ENCODE peak calls at places on chromosomes 11 and 22, in eight cellular contexts. D is stimulated activated naive CD4-positive, alpha-beta T cell; J is foreskin fibroblast; H is lower lobe of right lung; T is stimulated activated CD4-positive, alpha-beta T cell treated with anti-CD3 and anti-CD28 coated beads, Interleukin-1b, Interleukin-23, amount 100 ng/mL, for 1 hour; E is A172; Z is LoVo; I is Ammon's horn. Y is an unnamed sample.

GRCh38 chr11:14638561-14638960 is 5.0 kb upstream of the PDE3B start:
- DNase-seq in D (no peak), J (no peak), H (no peak), T (no peak), E (peak; percentile 9), Z (no peak), I (peak; percentile 35), Y (no peak)

GRCh38 chr11:65208785-65209710 is 27.3 kb downstream of the CAPN1 start:
- DNase-seq in D (no peak), J (no peak), H (no peak), T (no peak), E (no peak), Z (no peak), I (no peak), Y (no peak)

GRCh38 chr11:27405134-27405533 is 42.1 kb upstream of the CCDC34 start:
- DNase-seq in D (no peak), J (no peak), H (no peak), T (no peak), E (no peak), Z (no peak), I (no peak), Y (no peak)

GRCh38 chr22:28424427-28425080 is 255.1 kb downstream of the TTC28 start:
- DNase-seq in D (no peak), J (peak; percentile 73), H (no peak), T (no peak), E (no peak), Z (no peak), I (no peak), Y (no peak)

GRCh38 chr22:47370448-47371262 is 608.2 kb downstream of the TBC1D22A start:
- DNase-seq in D (no peak), J (no peak), H (peak; percentile 13), T (no peak), E (no peak), Z (no peak), I (no peak), Y (no peak)

GRCh38 chr11:1877211-1878133 is 14.2 kb downstream of the PRR33 start:
- DNase-seq in D (no peak), J (peak; percentile 58), H (peak; percentile 47), T (no peak), E (no peak), Z (no peak), I (no peak), Y (no peak)

GRCh38 chr11:2940930-2941821 is 12.0 kb upstream of the PHLDA2 start:
- DNase-seq in D (no peak), J (peak; percentile 60), H (no peak), T (no peak), E (peak; percentile 75), Z (peak; percentile 55), I (no peak), Y (no peak)

GRCh38 chr11:61730222-61730994 is 22.0 kb upstream of the MYRF start:
- DNase-seq in D (no peak), J (no peak), H (no peak), T (no peak), E (peak; percentile 62), Z (peak; percentile 73), I (no peak), Y (no peak)

GRCh38 chr22:36734171-36735058 is 30.9 kb upstream of the CACNG2 start:
- DNase-seq in D (no peak), J (peak; percentile 73), H (no peak), T (no peak), E (peak; percentile 44), Z (no peak), I (no peak), Y (no peak)

GRCh38 chr11:69515271-69516245 is 34.1 kb downstream of the LINC01488 start:
- DNase-seq in D (no peak), J (no peak), H (peak; percentile 32), T (no peak), E (no peak), Z (no peak), I (peak; percentile 26), Y (no peak)

GRCh38 chr22:27470169-27470772 is 331.3 kb downstream of the MN1 start:
- DNase-seq in D (no peak), J (no peak), H (no peak), T (no peak), E (no peak), Z (no peak), I (no peak), Y (no peak)

GRCh38 chr11:65574147-65574962 is 1.5 kb upstream of the EHBP1L1 start:
- DNase-seq in D (peak; percentile 76), J (peak; percentile 99), H (peak; percentile 96), T (peak; percentile 75), E (peak; percentile 90), Z (peak; percentile 85), I (peak; percentile 81), Y (peak; percentile 79)

Y was measured in SK-N-DZ.